ENCODE peak calls at places on chromosomes 7 and 10, in five cellular contexts. S is AML-193; O is substantia nigra; I is activated CD4-positive, alpha-beta T cell treated with anti-CD3 and anti-CD28 coated beads for 48 hours; M is EL. F is an unnamed sample.

GRCh38 chr10:31939797-31940708 is 11.4 kb upstream of the ARHGAP12 start:
- DNase-seq in O (no peak), M (peak), S (no peak), I (no peak), F (no peak)

GRCh38 chr7:13240349-13240748 is 552.9 kb downstream of the ARL4A start:
- DNase-seq in I (no peak), S (no peak), M (peak), O (no peak), F (no peak)

GRCh38 chr10:519055-519715 is 170.3 kb downstream of the DIP2C start:
- DNase-seq in S (no peak), M (no peak), O (no peak), I (no peak), F (no peak)

GRCh38 chr7:93097388-93097787 is 20.4 kb downstream of the SAMD9 start:
- DNase-seq in I (no peak), O (no peak), M (peak), S (no peak), F (no peak)

GRCh38 chr10:108801775-108802516 is 1121.4 kb downstream of the XPNPEP1 start:
- DNase-seq in M (peak), S (no peak), I (no peak), O (no peak), F (no peak)

GRCh38 chr10:42583828-42584227 is 54.5 kb downstream of the ZNF33B start:
- DNase-seq in M (no peak), I (no peak), S (no peak), O (no peak), F (no peak)

GRCh38 chr7:30726296-30727006 is 25.5 kb upstream of the INMT start:
- DNase-seq in M (no peak), S (no peak), O (no peak), I (peak), F (peak)

GRCh38 chr10:104011904-104012303 is 45.0 kb downstream of the SLK start:
- DNase-seq in I (no peak), S (no peak), M (no peak), O (no peak), F (no peak)

GRCh38 chr10:3805791-3806381 is 20.9 kb upstream of the KLF6 start:
- DNase-seq in I (peak), O (no peak), S (no peak), M (peak), F (peak)

GRCh38 chr7:105896407-105896842 is 20.0 kb upstream of the ATXN7L1 start:
- DNase-seq in S (no peak), O (no peak), I (no peak), M (no peak), F (no peak)

GRCh38 chr7:88314092-88314491 is 7.4 kb upstream of the STEAP4 start:
- DNase-seq in I (no peak), O (no peak), M (no peak), S (peak), F (no peak)

GRCh38 chr7:24825931-24826661 is 68.8 kb upstream of the GSDME start:
- DNase-seq in I (no peak), S (no peak), M (peak), O (no peak), F (no peak)

GRCh38 chr7:44805950-44806349 is 9.5 kb downstream of the PPIA start:
- DNase-seq in I (no peak), M (no peak), O (no peak), S (no peak), F (no peak)

GRCh38 chr10:79374312-79375191 is 27.3 kb downstream of the PPIF start:
- DNase-seq in O (peak), I (peak), S (peak), M (peak), F (peak)

GRCh38 chr10:43322769-43323168 is 48.7 kb upstream of the FXYD4 start:
- DNase-seq in M (peak), I (peak), O (peak), S (no peak), F (no peak)

F was measured in DND-41.